ENCODE peak calls at places on chromosomes 13 and 19, in nine cellular contexts. W is osteocyte, Q is neural crest cell, U is HFF-Myc, H is omental fat pad, K is breast epithelium, E is choroid plexus epithelial cell, C is H9, S is tibial artery. P is an unnamed sample.

GRCh38 chr19:13872695-13873389 is 4.1 kb upstream of the NANOS3 start:
- DNase-seq in U (no peak), C (peak; percentile 83), Q (peak; percentile 46), K (no peak), E (no peak), S (no peak), H (no peak), W (no peak), P (no peak)

GRCh38 chr13:86946734-86947133 is 724.4 kb upstream of the SLITRK5 start:
- DNase-seq in E (no peak), S (no peak), H (no peak), U (no peak), Q (no peak), W (no peak), K (no peak), C (no peak), P (no peak)

GRCh38 chr19:45250832-45251451 is at the start of gene MARK4:
- DNase-seq in Q (peak; percentile 48), H (no peak), S (peak; percentile 70), C (peak; percentile 69), E (peak; percentile 46), W (peak; percentile 88), K (no peak), U (no peak), P (no peak)

GRCh38 chr13:112333756-112334543 is 42.2 kb upstream of the SPACA7 start:
- DNase-seq in C (no peak), U (no peak), H (no peak), S (no peak), W (no peak), E (no peak), Q (no peak), K (no peak), P (no peak)

GRCh38 chr19:13883665-13884064 is 6.7 kb downstream of the NANOS3 start:
- DNase-seq in K (no peak), C (no peak), H (no peak), Q (no peak), S (no peak), W (no peak), E (no peak), U (no peak), P (no peak)

GRCh38 chr19:35479278-35479677 is 11.0 kb downstream of the KRTDAP start:
- DNase-seq in S (no peak), W (no peak), U (no peak), K (no peak), E (no peak), Q (no peak), H (no peak), C (no peak), P (no peak)

GRCh38 chr13:34671136-34671535 is 270.9 kb upstream of the NBEA start:
- DNase-seq in K (no peak), H (no peak), W (no peak), U (no peak), Q (no peak), C (no peak), S (peak; percentile 70), E (no peak), P (no peak)

GRCh38 chr19:31071157-31071855 is 277.9 kb downstream of the TSHZ3 start:
- DNase-seq in U (no peak), E (peak; percentile 3), S (no peak), Q (no peak), W (no peak), C (no peak), H (no peak), K (no peak), P (no peak)

GRCh38 chr13:109243311-109243951 is 543.0 kb downstream of the IRS2 start:
- DNase-seq in U (peak; percentile 81), C (no peak), S (no peak), H (no peak), W (no peak), E (peak; percentile 95), K (no peak), Q (no peak), P (no peak)

GRCh38 chr13:81350056-81350455 is 1009.1 kb upstream of the SPRY2 start:
- DNase-seq in C (no peak), K (no peak), H (no peak), U (no peak), Q (no peak), E (no peak), W (no peak), S (no peak), P (no peak)

GRCh38 chr19:45151821-45152503 is 8.8 kb downstream of the NKPD1 start:
- DNase-seq in K (no peak), E (no peak), U (no peak), S (no peak), W (no peak), Q (no peak), H (no peak), C (peak; percentile 58), P (no peak)

GRCh38 chr19:961866-962620 is 22.1 kb upstream of the WDR18 start:
- DNase-seq in W (no peak), H (no peak), S (no peak), K (no peak), C (no peak), E (peak; percentile 61), Q (no peak), U (no peak), P (no peak)

GRCh38 chr19:43720936-43721335 is 5.1 kb downstream of the IRGC start:
- DNase-seq in E (no peak), W (no peak), H (no peak), U (no peak), Q (no peak), C (no peak), S (no peak), K (no peak), P (no peak)

GRCh38 chr19:43721469-43722048 is 5.7 kb downstream of the IRGC start:
- DNase-seq in Q (no peak), K (no peak), C (no peak), H (no peak), U (no peak), W (no peak), E (no peak), S (no peak), P (no peak)

GRCh38 chr19:43725468-43725867 is 9.6 kb downstream of the IRGC start:
- DNase-seq in U (no peak), Q (no peak), E (no peak), H (no peak), K (no peak), C (no peak), W (no peak), S (no peak), P (no peak)

GRCh38 chr19:43724896-43725295 is 9.0 kb downstream of the IRGC start:
- DNase-seq in W (no peak), H (no peak), C (no peak), E (no peak), S (no peak), U (no peak), Q (no peak), K (no peak), P (no peak)

DNA sequence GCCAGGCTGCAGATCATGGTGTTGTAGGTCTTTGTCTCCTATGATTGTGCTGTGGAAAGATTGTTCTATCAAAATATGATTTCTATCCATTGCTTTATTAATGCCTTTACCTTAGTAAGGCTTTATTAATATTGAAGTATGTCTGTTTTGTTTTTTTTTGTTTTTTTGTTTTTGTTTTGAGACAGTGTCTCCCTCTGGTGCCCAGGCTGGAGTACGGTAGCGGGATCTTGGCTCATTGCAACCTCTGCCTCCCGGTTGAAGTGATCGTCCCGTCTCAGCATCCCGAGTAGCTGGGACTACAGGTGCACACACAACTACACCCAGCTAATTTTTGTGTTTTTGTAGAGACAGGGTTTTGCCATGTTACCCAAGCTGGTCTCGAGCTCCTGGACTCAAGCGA is 7.7 kb downstream of the IRGC start:
- DNase-seq in U (no peak), Q (no peak), K (no peak), E (no peak), H (no peak), S (no peak), C (no peak), W (no peak), P (no peak)
- TF ChIP-seq CTCF in U (peak; percentile 45), Q (peak; percentile 39), K (no peak), E (peak; percentile 53), H (no peak), S (no peak), C (peak; percentile 62), W (peak; percentile 20), P (peak; percentile 48)

DNA sequence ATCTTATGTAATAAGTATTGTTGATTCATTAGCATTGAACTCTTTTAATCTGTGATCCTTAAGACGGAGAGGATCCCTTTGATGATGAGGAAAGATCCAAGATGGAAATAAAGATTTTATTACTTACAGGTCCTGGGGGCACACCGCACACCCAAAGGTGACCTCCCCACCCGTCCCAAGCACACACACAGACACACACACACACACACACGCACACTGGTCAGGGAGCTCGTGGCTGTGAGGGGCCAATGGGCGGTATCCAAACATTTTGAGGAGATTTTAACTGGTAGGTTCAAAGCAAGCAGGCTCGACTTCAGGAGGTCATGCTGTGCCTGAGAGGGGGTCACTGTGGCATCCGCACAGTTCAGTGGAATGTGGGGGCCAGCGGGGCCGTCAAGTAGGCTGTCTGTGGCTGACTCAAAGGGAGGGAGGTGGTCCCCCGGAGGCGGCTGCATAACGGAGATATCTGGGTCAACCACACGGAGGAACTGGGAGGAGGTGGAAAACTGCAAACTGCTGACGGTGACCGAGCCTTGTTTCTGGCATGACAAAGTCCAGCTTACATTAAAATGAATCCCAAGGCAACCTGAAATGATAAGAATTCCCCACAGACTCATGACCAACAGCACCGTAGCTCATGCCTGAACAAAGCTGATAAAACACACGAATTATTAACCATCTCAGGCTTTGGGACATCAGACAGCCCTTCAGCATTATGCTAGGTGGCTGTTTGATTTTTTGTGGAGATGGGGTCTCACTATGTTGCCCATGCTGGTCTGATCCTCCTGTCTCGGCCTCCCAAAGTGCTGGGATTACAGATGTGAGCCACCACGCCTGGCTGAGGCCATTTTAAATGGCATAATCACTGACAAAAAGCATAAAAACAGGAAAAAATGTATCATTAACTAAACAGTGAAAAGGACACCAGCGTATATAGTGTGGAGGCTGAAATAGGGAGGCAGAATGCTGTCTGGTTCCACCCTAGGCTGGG is 20.9 kb upstream of the SIGLEC11 start:
- DNase-seq in K (no peak), U (no peak), Q (no peak), E (peak; percentile 19), H (no peak), S (no peak), W (no peak), C (no peak), P (no peak)
- TF ChIP-seq CTCF in K (no peak), U (no peak), Q (no peak), E (no peak), H (no peak), S (no peak), W (no peak), C (no peak), P (no peak)

GRCh38 chr13:39406688-39407087 is 196.3 kb downstream of the LHFPL6 start:
- DNase-seq in W (no peak), U (no peak), E (no peak), Q (no peak), H (no peak), S (no peak), K (no peak), C (no peak), P (no peak)
- TF ChIP-seq CTCF in W (no peak), U (no peak), E (no peak), Q (peak; percentile 55), H (no peak), S (no peak), K (no peak), C (peak; percentile 58), P (no peak)

DNA sequence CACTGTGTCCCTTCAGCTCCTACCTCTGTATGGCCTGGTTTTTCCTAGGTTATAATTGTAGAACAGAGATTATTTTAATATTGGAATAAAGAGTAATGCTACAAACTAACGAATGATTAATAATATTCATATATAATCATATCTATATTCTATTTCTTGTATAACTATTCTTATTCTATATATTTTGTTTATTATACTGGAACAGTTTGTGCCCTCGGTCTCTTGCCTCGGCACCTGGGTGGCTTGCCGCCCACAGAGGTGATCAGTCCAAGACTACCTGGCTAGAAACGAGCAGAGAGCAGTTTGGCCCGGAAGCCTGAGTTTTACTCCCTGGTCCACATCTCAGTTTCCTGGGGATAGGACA is 3.9 kb upstream of the SLC27A1 start:
- DNase-seq in C (no peak), Q (no peak), U (no peak), K (no peak), H (no peak), W (no peak), S (no peak), E (no peak), P (no peak)
- TF ChIP-seq CTCF in C (peak; percentile 7), Q (peak; percentile 3), U (no peak), K (no peak), H (no peak), W (no peak), S (no peak), E (no peak), P (peak; percentile 37)